ENCODE peak calls at places on chromosome 21, in four cellular contexts. Z is breast epithelium, B is Peyer's patch, W is ACHN. N is an unnamed sample.

GRCh38 chr21:43758132-43758619 is 17.9 kb downstream of the CSTB start:
- DNase-seq in Z (no peak), B (no peak), W (no peak), N (no peak)

GRCh38 chr21:44986471-44987291 is 46.9 kb downstream of the SLX9 start:
- DNase-seq in W (no peak), B (no peak), Z (no peak), N (no peak)

GRCh38 chr21:37562920-37563640 is 196.5 kb downstream of the DYRK1A start:
- DNase-seq in B (peak), Z (no peak), W (no peak), N (no peak)

GRCh38 chr21:45632165-45632896 is 11.2 kb upstream of the PCBP3 start:
- DNase-seq in W (no peak), B (no peak), Z (no peak), N (no peak)

GRCh38 chr21:36658926-36659325 is 40.0 kb upstream of the SIM2 start:
- DNase-seq in B (no peak), W (no peak), Z (no peak), N (no peak)

GRCh38 chr21:35428489-35428888 is 379.4 kb upstream of the RUNX1 start:
- DNase-seq in W (no peak), Z (no peak), B (no peak), N (no peak)

GRCh38 chr21:41850085-41850484 is 29.1 kb downstream of the PRDM15 start:
- DNase-seq in Z (no peak), W (no peak), B (no peak), N (no peak)

GRCh38 chr21:29979043-29979442 is 39.2 kb upstream of the GRIK1 start:
- DNase-seq in B (no peak), W (no peak), Z (no peak), N (no peak)

GRCh38 chr21:46491553-46491952 is 32.9 kb downstream of the DIP2A start:
- DNase-seq in B (no peak), Z (no peak), W (no peak), N (no peak)

GRCh38 chr21:31873275-31873695 is 465 bp downstream of the HUNK start:
- DNase-seq in Z (no peak), B (no peak), W (no peak), N (no peak)

GRCh38 chr21:17607684-17608083 is 5.0 kb downstream of the BTG3 start:
- DNase-seq in W (no peak), B (no peak), Z (no peak), N (no peak)

GRCh38 chr21:44253832-44254700 is 7.6 kb downstream of the DNMT3L start:
- DNase-seq in W (no peak), B (no peak), Z (no peak), N (no peak)

GRCh38 chr21:41426656-41427311 is 745 bp downstream of the MX1 start:
- DNase-seq in B (peak), Z (no peak), W (no peak), N (peak)

GRCh38 chr21:25170681-25171080 is 436.6 kb downstream of the MRPL39 start:
- DNase-seq in W (no peak), Z (no peak), B (no peak), N (no peak)

GRCh38 chr21:46127239-46128105 is 27.9 kb downstream of the FTCD start:
- DNase-seq in W (no peak), Z (peak), B (no peak), N (no peak)

GRCh38 chr21:24436236-24436635 is 1171.0 kb downstream of the MRPL39 start:
- DNase-seq in W (no peak), B (no peak), Z (no peak), N (no peak)

GRCh38 chr21:28699186-28699585 is 293.5 kb downstream of the LTN1 start:
- DNase-seq in B (no peak), W (no peak), Z (no peak), N (no peak)

GRCh38 chr21:27464643-27465042 is 497.8 kb upstream of the ADAMTS5 start:
- DNase-seq in W (no peak), Z (no peak), B (no peak), N (no peak)

GRCh38 chr21:44051462-44051941 is 39.4 kb downstream of the TRAPPC10 start:
- DNase-seq in Z (no peak), W (no peak), B (peak), N (no peak)

GRCh38 chr21:34671891-34672290 is 3.1 kb downstream of the CLIC6 start:
- DNase-seq in Z (no peak), B (no peak), W (no peak), N (no peak)

GRCh38 chr21:42263591-42264131 is 44.7 kb downstream of the ABCG1 start:
- DNase-seq in B (no peak), W (no peak), Z (no peak), N (no peak)

GRCh38 chr21:17428484-17428869 is 84.4 kb upstream of the CXADR start:
- DNase-seq in B (no peak), W (peak), Z (no peak), N (no peak)

GRCh38 chr21:44496196-44496899 is 41.0 kb downstream of the LRRC3 start:
- DNase-seq in Z (no peak), B (no peak), W (no peak), N (no peak)

GRCh38 chr21:31931644-31932469 is 59.0 kb downstream of the HUNK start:
- DNase-seq in B (no peak), Z (no peak), W (no peak), N (no peak)

GRCh38 chr21:29436143-29436542 is 137.4 kb downstream of the BACH1 start:
- DNase-seq in W (no peak), B (peak), Z (no peak), N (no peak)

GRCh38 chr21:44333701-44334636 is 5.2 kb downstream of the CFAP410 start:
- DNase-seq in W (peak), B (no peak), Z (no peak), N (no peak)

GRCh38 chr21:39924577-39925308 is 57.5 kb downstream of the PCP4 start:
- DNase-seq in W (no peak), B (no peak), Z (no peak), N (no peak)

GRCh38 chr21:34360488-34361241 is 3.1 kb upstream of the KCNE2 start:
- DNase-seq in Z (no peak), W (no peak), B (no peak), N (no peak)

GRCh38 chr21:31444061-31444460 is 100.0 kb upstream of the TIAM1 start:
- DNase-seq in W (no peak), B (peak), Z (no peak), N (no peak)

GRCh38 chr21:40335689-40336088 is 468.5 kb downstream of the PCP4 start:
- DNase-seq in Z (no peak), B (no peak), W (no peak), N (no peak)